ENCODE peak calls at places on chromosomes 11 and 22, in five cellular contexts. One of them, this sample, is unnamed.

GRCh38 chr11:126431401-126432064 is 76.0 kb downstream of the ST3GAL4 start:
- DNase-seq in IMR-90: peak; percentile 72
- DNase-seq in nephron progenitor cell: no peak
- DNase-seq in NCI-H460: peak; percentile 55
- DNase-seq in lower leg skin: peak; percentile 93
- DNase-seq in this sample: no peak

GRCh38 chr11:105823495-105824033 is 198.5 kb downstream of the MSANTD4 start:
- DNase-seq in NCI-H460: no peak
- DNase-seq in nephron progenitor cell: no peak
- DNase-seq in IMR-90: no peak
- DNase-seq in lower leg skin: no peak
- DNase-seq in this sample: no peak

GRCh38 chr11:28739489-28740280 is 631.5 kb downstream of the METTL15 start:
- DNase-seq in NCI-H460: no peak
- DNase-seq in IMR-90: no peak
- DNase-seq in nephron progenitor cell: peak; percentile 5
- DNase-seq in lower leg skin: no peak
- DNase-seq in this sample: peak; percentile 21

GRCh38 chr11:1308745-1309497 is 511 bp downstream of the TOLLIP start:
- DNase-seq in nephron progenitor cell: no peak
- DNase-seq in NCI-H460: no peak
- DNase-seq in lower leg skin: peak; percentile 89
- DNase-seq in IMR-90: no peak
- DNase-seq in this sample: no peak

GRCh38 chr11:3632070-3632660 is 9.6 kb downstream of the ART5 start:
- DNase-seq in lower leg skin: no peak
- DNase-seq in NCI-H460: no peak
- DNase-seq in nephron progenitor cell: no peak
- DNase-seq in IMR-90: no peak
- DNase-seq in this sample: no peak

GRCh38 chr11:78539566-78539965 is 35.1 kb downstream of the NARS2 start:
- DNase-seq in IMR-90: peak; percentile 75
- DNase-seq in nephron progenitor cell: no peak
- DNase-seq in NCI-H460: no peak
- DNase-seq in lower leg skin: no peak
- DNase-seq in this sample: no peak

GRCh38 chr22:24153959-24154358 is 27.3 kb upstream of the SUSD2 start:
- DNase-seq in NCI-H460: no peak
- DNase-seq in IMR-90: no peak
- DNase-seq in lower leg skin: no peak
- DNase-seq in nephron progenitor cell: no peak
- DNase-seq in this sample: no peak

GRCh38 chr22:39148727-39149535 is 3.5 kb downstream of the CBX7 start:
- DNase-seq in lower leg skin: no peak
- DNase-seq in IMR-90: no peak
- DNase-seq in nephron progenitor cell: peak; percentile 52
- DNase-seq in NCI-H460: no peak
- DNase-seq in this sample: no peak

GRCh38 chr11:19816817-19817216 is 104.2 kb downstream of the NAV2 start:
- DNase-seq in IMR-90: no peak
- DNase-seq in nephron progenitor cell: no peak
- DNase-seq in lower leg skin: no peak
- DNase-seq in NCI-H460: no peak
- DNase-seq in this sample: no peak

GRCh38 chr11:59174664-59175033 is 2.7 kb downstream of the DTX4 start:
- DNase-seq in NCI-H460: no peak
- DNase-seq in nephron progenitor cell: no peak
- DNase-seq in IMR-90: peak; percentile 70
- DNase-seq in lower leg skin: no peak
- DNase-seq in this sample: no peak

GRCh38 chr11:112082729-112083128 is 3.8 kb downstream of the TIMM8B start:
- DNase-seq in lower leg skin: no peak
- DNase-seq in NCI-H460: no peak
- DNase-seq in IMR-90: peak; percentile 76
- DNase-seq in nephron progenitor cell: no peak
- DNase-seq in this sample: no peak

GRCh38 chr22:25489947-25490346 is 74.5 kb upstream of the GRK3 start:
- DNase-seq in nephron progenitor cell: no peak
- DNase-seq in NCI-H460: no peak
- DNase-seq in lower leg skin: no peak
- DNase-seq in IMR-90: no peak
- DNase-seq in this sample: no peak

GRCh38 chr11:76744186-76745058 is 38.7 kb upstream of the TSKU start:
- DNase-seq in IMR-90: peak; percentile 36
- DNase-seq in NCI-H460: no peak
- DNase-seq in nephron progenitor cell: no peak
- DNase-seq in lower leg skin: peak; percentile 94
- DNase-seq in this sample: no peak

GRCh38 chr11:105078283-105078682 is 33.1 kb upstream of the CARD16 start:
- DNase-seq in IMR-90: no peak
- DNase-seq in nephron progenitor cell: no peak
- DNase-seq in NCI-H460: no peak
- DNase-seq in lower leg skin: no peak
- DNase-seq in this sample: no peak

GRCh38 chr11:71240865-71241691 is 11.3 kb downstream of the SHANK2 start:
- DNase-seq in lower leg skin: peak; percentile 85
- DNase-seq in IMR-90: peak; percentile 94
- DNase-seq in NCI-H460: peak; percentile 89
- DNase-seq in nephron progenitor cell: peak; percentile 48
- DNase-seq in this sample: no peak

GRCh38 chr22:32858121-32858703 is 56.7 kb downstream of the TIMP3 start:
- DNase-seq in nephron progenitor cell: no peak
- DNase-seq in IMR-90: no peak
- DNase-seq in lower leg skin: no peak
- DNase-seq in NCI-H460: no peak
- DNase-seq in this sample: no peak

GRCh38 chr11:2267871-2268825 is 2.2 kb downstream of the ASCL2 start:
- DNase-seq in nephron progenitor cell: no peak
- DNase-seq in lower leg skin: peak; percentile 82
- DNase-seq in NCI-H460: no peak
- DNase-seq in IMR-90: no peak
- DNase-seq in this sample: no peak

GRCh38 chr22:44278234-44279058 is 34.3 kb downstream of the SHISAL1 start:
- DNase-seq in lower leg skin: no peak
- DNase-seq in NCI-H460: no peak
- DNase-seq in nephron progenitor cell: no peak
- DNase-seq in IMR-90: no peak
- DNase-seq in this sample: no peak

This sample was measured in endothelial cell.